ENCODE peak calls at places on chromosomes 11 and 22, in five cellular contexts. One of them, this sample, is unnamed.

GRCh38 chr11:76129729-76130128 is 76.6 kb downstream of the WNT11 start:
- DNase-seq in MCF 10A: no peak
- DNase-seq in IMR-90: no peak
- DNase-seq in NCI-H446: no peak
- DNase-seq in stimulated activated CD8-positive, alpha-beta memory T cell treated with anti-CD3 and anti-CD28 coated beads, Interleukin-7, amount 100 ng/mL, for 48 hours: no peak
- DNase-seq in this sample: no peak

GRCh38 chr22:39240841-39241631 is 3.7 kb downstream of the PDGFB start:
- DNase-seq in NCI-H446: no peak
- DNase-seq in MCF 10A: no peak
- DNase-seq in IMR-90: no peak
- DNase-seq in stimulated activated CD8-positive, alpha-beta memory T cell treated with anti-CD3 and anti-CD28 coated beads, Interleukin-7, amount 100 ng/mL, for 48 hours: no peak
- DNase-seq in this sample: no peak

GRCh38 chr11:8641332-8641731 is 41.1 kb downstream of the TRIM66 start:
- DNase-seq in IMR-90: no peak
- DNase-seq in NCI-H446: no peak
- DNase-seq in stimulated activated CD8-positive, alpha-beta memory T cell treated with anti-CD3 and anti-CD28 coated beads, Interleukin-7, amount 100 ng/mL, for 48 hours: no peak
- DNase-seq in MCF 10A: no peak
- DNase-seq in this sample: no peak

GRCh38 chr11:96713301-96713700 is 323.5 kb downstream of the JRKL start:
- DNase-seq in IMR-90: no peak
- DNase-seq in MCF 10A: no peak
- DNase-seq in stimulated activated CD8-positive, alpha-beta memory T cell treated with anti-CD3 and anti-CD28 coated beads, Interleukin-7, amount 100 ng/mL, for 48 hours: no peak
- DNase-seq in NCI-H446: no peak
- DNase-seq in this sample: no peak

GRCh38 chr22:27980424-27981148 is 61.5 kb upstream of the PITPNB start:
- DNase-seq in IMR-90: no peak
- DNase-seq in NCI-H446: no peak
- DNase-seq in MCF 10A: no peak
- DNase-seq in stimulated activated CD8-positive, alpha-beta memory T cell treated with anti-CD3 and anti-CD28 coated beads, Interleukin-7, amount 100 ng/mL, for 48 hours: no peak
- DNase-seq in this sample: no peak

GRCh38 chr11:72352859-72353551 is 81.3 kb downstream of the CLPB start:
- DNase-seq in stimulated activated CD8-positive, alpha-beta memory T cell treated with anti-CD3 and anti-CD28 coated beads, Interleukin-7, amount 100 ng/mL, for 48 hours: no peak
- DNase-seq in IMR-90: peak
- DNase-seq in NCI-H446: peak
- DNase-seq in MCF 10A: no peak
- DNase-seq in this sample: peak

GRCh38 chr22:19117111-19117512 is 5.1 kb downstream of the DGCR2 start:
- DNase-seq in IMR-90: no peak
- DNase-seq in NCI-H446: no peak
- DNase-seq in MCF 10A: no peak
- DNase-seq in stimulated activated CD8-positive, alpha-beta memory T cell treated with anti-CD3 and anti-CD28 coated beads, Interleukin-7, amount 100 ng/mL, for 48 hours: no peak
- DNase-seq in this sample: no peak

GRCh38 chr11:35487532-35488078 is 37.8 kb downstream of the PAMR1 start:
- DNase-seq in stimulated activated CD8-positive, alpha-beta memory T cell treated with anti-CD3 and anti-CD28 coated beads, Interleukin-7, amount 100 ng/mL, for 48 hours: no peak
- DNase-seq in MCF 10A: peak
- DNase-seq in IMR-90: peak
- DNase-seq in NCI-H446: peak
- DNase-seq in this sample: peak

GRCh38 chr11:76790251-76790650 is 7.1 kb downstream of the TSKU start:
- DNase-seq in IMR-90: no peak
- DNase-seq in MCF 10A: no peak
- DNase-seq in NCI-H446: no peak
- DNase-seq in stimulated activated CD8-positive, alpha-beta memory T cell treated with anti-CD3 and anti-CD28 coated beads, Interleukin-7, amount 100 ng/mL, for 48 hours: no peak
- DNase-seq in this sample: no peak

GRCh38 chr11:85941380-85941973 is 86.3 kb downstream of the CCDC83 start:
- DNase-seq in NCI-H446: no peak
- DNase-seq in stimulated activated CD8-positive, alpha-beta memory T cell treated with anti-CD3 and anti-CD28 coated beads, Interleukin-7, amount 100 ng/mL, for 48 hours: no peak
- DNase-seq in MCF 10A: peak
- DNase-seq in IMR-90: peak
- DNase-seq in this sample: peak

GRCh38 chr11:116960916-116961315 is 123.5 kb upstream of the APOA1 start:
- DNase-seq in IMR-90: peak
- DNase-seq in NCI-H446: no peak
- DNase-seq in MCF 10A: peak
- DNase-seq in stimulated activated CD8-positive, alpha-beta memory T cell treated with anti-CD3 and anti-CD28 coated beads, Interleukin-7, amount 100 ng/mL, for 48 hours: no peak
- DNase-seq in this sample: no peak

GRCh38 chr11:115817844-115818565 is 313.8 kb upstream of the CADM1 start:
- DNase-seq in IMR-90: no peak
- DNase-seq in NCI-H446: no peak
- DNase-seq in MCF 10A: no peak
- DNase-seq in stimulated activated CD8-positive, alpha-beta memory T cell treated with anti-CD3 and anti-CD28 coated beads, Interleukin-7, amount 100 ng/mL, for 48 hours: no peak
- DNase-seq in this sample: no peak

GRCh38 chr11:65471410-65471762 is 27.5 kb upstream of the MALAT1 start:
- DNase-seq in MCF 10A: peak
- DNase-seq in IMR-90: peak
- DNase-seq in NCI-H446: no peak
- DNase-seq in stimulated activated CD8-positive, alpha-beta memory T cell treated with anti-CD3 and anti-CD28 coated beads, Interleukin-7, amount 100 ng/mL, for 48 hours: no peak
- DNase-seq in this sample: peak

GRCh38 chr11:126465573-126466287 is 110.2 kb downstream of the ST3GAL4 start:
- DNase-seq in NCI-H446: no peak
- DNase-seq in stimulated activated CD8-positive, alpha-beta memory T cell treated with anti-CD3 and anti-CD28 coated beads, Interleukin-7, amount 100 ng/mL, for 48 hours: no peak
- DNase-seq in MCF 10A: no peak
- DNase-seq in IMR-90: no peak
- DNase-seq in this sample: no peak

GRCh38 chr22:46894851-46895640 is 132.6 kb downstream of the TBC1D22A start:
- DNase-seq in MCF 10A: no peak
- DNase-seq in IMR-90: no peak
- DNase-seq in stimulated activated CD8-positive, alpha-beta memory T cell treated with anti-CD3 and anti-CD28 coated beads, Interleukin-7, amount 100 ng/mL, for 48 hours: no peak
- DNase-seq in NCI-H446: no peak
- DNase-seq in this sample: no peak

GRCh38 chr11:64745523-64746328 is 1.8 kb upstream of the RASGRP2 start:
- DNase-seq in NCI-H446: no peak
- DNase-seq in stimulated activated CD8-positive, alpha-beta memory T cell treated with anti-CD3 and anti-CD28 coated beads, Interleukin-7, amount 100 ng/mL, for 48 hours: peak
- DNase-seq in IMR-90: peak
- DNase-seq in MCF 10A: no peak
- DNase-seq in this sample: no peak

GRCh38 chr11:15829312-15829711 is 527.0 kb downstream of the SOX6 start:
- DNase-seq in IMR-90: no peak
- DNase-seq in MCF 10A: no peak
- DNase-seq in NCI-H446: no peak
- DNase-seq in stimulated activated CD8-positive, alpha-beta memory T cell treated with anti-CD3 and anti-CD28 coated beads, Interleukin-7, amount 100 ng/mL, for 48 hours: no peak
- DNase-seq in this sample: no peak

GRCh38 chr22:41021039-41021654 is 70.0 kb downstream of the RBX1 start:
- DNase-seq in NCI-H446: no peak
- DNase-seq in MCF 10A: peak
- DNase-seq in stimulated activated CD8-positive, alpha-beta memory T cell treated with anti-CD3 and anti-CD28 coated beads, Interleukin-7, amount 100 ng/mL, for 48 hours: no peak
- DNase-seq in IMR-90: no peak
- DNase-seq in this sample: no peak

GRCh38 chr22:20524004-20524481 is 16.6 kb downstream of the MED15 start:
- DNase-seq in NCI-H446: no peak
- DNase-seq in IMR-90: peak
- DNase-seq in stimulated activated CD8-positive, alpha-beta memory T cell treated with anti-CD3 and anti-CD28 coated beads, Interleukin-7, amount 100 ng/mL, for 48 hours: no peak
- DNase-seq in MCF 10A: no peak
- DNase-seq in this sample: no peak

GRCh38 chr11:102085864-102086551 is 24.2 kb upstream of the YAP1 start:
- DNase-seq in MCF 10A: no peak
- DNase-seq in NCI-H446: no peak
- DNase-seq in IMR-90: peak
- DNase-seq in stimulated activated CD8-positive, alpha-beta memory T cell treated with anti-CD3 and anti-CD28 coated beads, Interleukin-7, amount 100 ng/mL, for 48 hours: no peak
- DNase-seq in this sample: no peak

GRCh38 chr11:83971063-83971462 is 684.9 kb upstream of the CCDC90B start:
- DNase-seq in IMR-90: peak
- DNase-seq in MCF 10A: peak
- DNase-seq in stimulated activated CD8-positive, alpha-beta memory T cell treated with anti-CD3 and anti-CD28 coated beads, Interleukin-7, amount 100 ng/mL, for 48 hours: no peak
- DNase-seq in NCI-H446: peak
- DNase-seq in this sample: no peak

GRCh38 chr22:39431216-39431801 is 25.5 kb upstream of the MGAT3 start:
- DNase-seq in IMR-90: no peak
- DNase-seq in MCF 10A: no peak
- DNase-seq in NCI-H446: no peak
- DNase-seq in stimulated activated CD8-positive, alpha-beta memory T cell treated with anti-CD3 and anti-CD28 coated beads, Interleukin-7, amount 100 ng/mL, for 48 hours: no peak
- DNase-seq in this sample: no peak

GRCh38 chr11:102799656-102800339 is 1.8 kb upstream of the MMP1 start:
- DNase-seq in IMR-90: peak
- DNase-seq in NCI-H446: no peak
- DNase-seq in MCF 10A: no peak
- DNase-seq in stimulated activated CD8-positive, alpha-beta memory T cell treated with anti-CD3 and anti-CD28 coated beads, Interleukin-7, amount 100 ng/mL, for 48 hours: no peak
- DNase-seq in this sample: no peak